ENCODE peak calls at places on chromosomes 11 and 22, in seven cellular contexts. Y is GM06990, Q is cardiac muscle cell, S is A549, F is epithelial cell of esophagus, M is dorsolateral prefrontal cortex, J is breast epithelium. C is an unnamed sample.

GRCh38 chr22:42343551-42344081 is 73.2 kb upstream of the TCF20 start:
- DNase-seq in Y (no peak), Q (no peak), S (no peak), F (no peak), M (no peak), J (no peak), C (no peak)

GRCh38 chr11:3799883-3800282 is 2.5 kb upstream of the NUP98 start:
- DNase-seq in Y (no peak), Q (no peak), S (no peak), F (no peak), M (no peak), J (no peak), C (no peak)

GRCh38 chr22:41598081-41598480 is 8.4 kb upstream of the PMM1 start:
- DNase-seq in Y (no peak), Q (peak; percentile 75), S (no peak), F (peak; percentile 90), M (no peak), J (no peak), C (no peak)

GRCh38 chr11:73072935-73073481 is 69.1 kb downstream of the FCHSD2 start:
- DNase-seq in Y (peak; percentile 64), Q (peak; percentile 57), S (peak; percentile 18), F (peak; percentile 38), M (no peak), J (no peak), C (peak; percentile 77)

GRCh38 chr11:360326-361280 is 8.7 kb upstream of the B4GALNT4 start:
- DNase-seq in Y (no peak), Q (no peak), S (no peak), F (no peak), M (no peak), J (peak; percentile 31), C (no peak)

GRCh38 chr22:24801906-24802504 is 4.0 kb upstream of the SGSM1 start:
- DNase-seq in Y (no peak), Q (no peak), S (no peak), F (no peak), M (no peak), J (no peak), C (peak; percentile 9)

GRCh38 chr11:60970369-60970774 is 1.1 kb upstream of the CD6 start:
- DNase-seq in Y (peak; percentile 62), Q (peak; percentile 56), S (peak; percentile 49), F (peak; percentile 63), M (no peak), J (no peak), C (peak; percentile 77)

GRCh38 chr22:22943521-22944267 is 56.1 kb downstream of the IGLL5 start:
- DNase-seq in Y (peak; percentile 63), Q (no peak), S (no peak), F (no peak), M (peak; percentile 23), J (peak; percentile 42), C (peak; percentile 4)

GRCh38 chr11:64536396-64536935 is 54.6 kb upstream of the SLC22A12 start:
- DNase-seq in Y (no peak), Q (no peak), S (no peak), F (no peak), M (peak; percentile 5), J (no peak), C (no peak)

GRCh38 chr11:114147389-114148382 is 88.2 kb downstream of the ZBTB16 start:
- DNase-seq in Y (no peak), Q (peak; percentile 55), S (no peak), F (no peak), M (no peak), J (no peak), C (no peak)

GRCh38 chr11:94342250-94342649 is 37.9 kb downstream of the IZUMO1R start:
- DNase-seq in Y (no peak), Q (no peak), S (no peak), F (no peak), M (no peak), J (no peak), C (no peak)

GRCh38 chr11:61866231-61866957 is 25.0 kb downstream of the FADS3 start:
- DNase-seq in Y (no peak), Q (no peak), S (no peak), F (peak; percentile 45), M (no peak), J (no peak), C (no peak)

GRCh38 chr22:35611200-35611890 is 5.8 kb downstream of the MB start:
- DNase-seq in Y (no peak), Q (no peak), S (no peak), F (no peak), M (no peak), J (no peak), C (no peak)
- H3K4me3 ChIP-seq in Y (no peak overlapping the region), Q (no peak overlapping the region), S (no peak overlapping the region), F (no peak overlapping the region), M (no peak overlapping the region), J (no peak overlapping the region), C (no peak overlapping the region)

GRCh38 chr11:27700351-27701261 is at the start of gene BDNF:
- DNase-seq in Y (peak; percentile 29), Q (peak; percentile 55), S (peak; percentile 49), F (peak; percentile 38), M (no peak), J (no peak), C (peak; percentile 9)

GRCh38 chr11:27703453-27703852 is 3.2 kb upstream of the BDNF start:
- DNase-seq in Y (no peak), Q (peak; percentile 49), S (no peak), F (no peak), M (no peak), J (no peak), C (no peak)

GRCh38 chr11:27699242-27699925 is 871 bp downstream of the BDNF start:
- DNase-seq in Y (no peak), Q (peak; percentile 61), S (no peak), F (peak; percentile 39), M (no peak), J (no peak), C (no peak)

GRCh38 chr11:27699926-27700350 is 317 bp downstream of the BDNF start:
- DNase-seq in Y (no peak), Q (no peak), S (no peak), F (no peak), M (no peak), J (no peak), C (no peak)

DNA sequence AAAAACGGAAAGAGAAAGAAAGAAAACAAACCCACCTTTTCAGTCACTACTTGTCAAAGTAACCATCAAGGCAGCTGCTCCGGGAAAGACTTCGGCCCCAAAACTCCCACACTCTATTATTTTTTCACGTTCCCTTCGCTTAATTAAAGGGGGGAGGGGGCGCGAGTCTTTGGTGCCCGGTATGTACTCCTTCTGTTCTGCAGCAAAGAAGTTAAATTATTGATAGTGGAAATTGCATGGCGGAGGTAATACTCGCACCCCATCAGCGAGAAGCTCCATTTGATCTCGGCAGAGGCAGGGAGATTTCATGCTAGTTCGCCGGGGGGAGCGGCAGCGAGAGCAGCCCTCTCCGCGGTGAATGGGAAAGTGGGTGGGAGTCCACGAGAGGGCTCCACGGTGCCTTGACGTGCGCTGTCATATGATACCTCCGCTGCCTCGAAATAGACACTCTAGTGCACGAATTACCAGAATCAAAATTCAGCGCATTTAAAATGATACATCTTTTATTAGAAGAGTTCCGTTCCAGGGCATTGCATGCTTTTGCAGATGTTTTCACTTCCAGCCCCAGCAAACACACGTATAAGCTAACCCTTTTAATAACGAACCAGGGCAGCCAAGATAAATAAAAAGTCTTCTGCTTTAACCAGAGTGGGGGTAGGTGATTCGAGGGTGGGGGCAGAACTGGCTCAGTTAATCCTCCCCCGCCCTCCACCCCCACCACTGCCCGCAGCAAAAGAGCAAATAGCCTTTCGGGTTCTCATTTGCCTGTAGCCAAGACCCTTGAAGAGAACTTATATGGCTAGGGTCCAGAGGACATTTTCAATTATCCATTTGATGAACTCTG is 1.2 kb upstream of the BDNF start:
- DNase-seq in Y (peak; percentile 31), Q (peak; percentile 75), S (peak; percentile 61), F (peak; percentile 32), M (peak; percentile 50), J (no peak), C (peak; percentile 36)
- TF ChIP-seq CTCF in Y (peak; percentile 35), Q (peak; percentile 35), S (peak; percentile 48), F (no peak), M (peak; percentile 14), J (no peak), C (peak; percentile 4)

DNA sequence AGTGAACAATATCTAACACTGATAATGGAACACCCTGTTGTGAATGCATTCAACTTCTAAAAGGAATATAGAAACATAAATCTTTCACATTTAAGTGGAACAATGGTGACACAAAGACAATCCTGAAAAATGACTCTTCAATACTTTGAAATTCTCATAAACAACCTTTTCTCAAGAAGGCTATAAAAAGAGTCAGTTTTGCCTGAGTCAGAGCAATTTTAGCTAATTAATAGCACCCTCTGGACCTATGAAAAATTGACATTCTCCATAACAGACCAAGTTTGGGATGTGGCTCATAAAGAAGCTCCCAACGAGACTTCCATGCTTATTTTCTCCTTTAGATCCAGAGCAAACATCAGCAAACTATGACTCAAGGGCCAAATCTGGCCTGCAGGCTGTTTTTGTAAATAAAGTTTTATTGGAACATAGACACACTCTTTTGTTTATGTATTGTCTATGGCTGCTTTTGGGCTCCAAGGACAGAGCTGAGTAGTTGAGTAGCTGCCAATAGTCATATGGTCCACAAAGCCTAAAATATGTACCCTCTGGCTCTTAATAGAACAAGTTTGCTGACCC is 108.0 kb downstream of the MAML2 start:
- DNase-seq in Y (no peak), Q (no peak), S (no peak), F (no peak), M (no peak), J (no peak), C (no peak)
- H3K4me3 ChIP-seq in Y (no peak overlapping the region), Q (no peak overlapping the region), S (no peak overlapping the region), F (no peak overlapping the region), M (no peak overlapping the region), J (no peak overlapping the region), C (no peak overlapping the region)

GRCh38 chr11:86627776-86628455 is 44.5 kb downstream of the ME3 start:
- DNase-seq in Y (no peak), Q (no peak), S (no peak), F (no peak), M (no peak), J (no peak), C (no peak)

GRCh38 chr11:86637976-86638375 is 34.4 kb downstream of the ME3 start:
- DNase-seq in Y (no peak), Q (no peak), S (no peak), F (no peak), M (no peak), J (no peak), C (peak; percentile 8)

GRCh38 chr11:86629070-86629706 is 43.2 kb downstream of the ME3 start:
- DNase-seq in Y (no peak), Q (peak; percentile 64), S (no peak), F (no peak), M (no peak), J (no peak), C (no peak)

GRCh38 chr11:86636275-86636674 is 36.1 kb downstream of the ME3 start:
- DNase-seq in Y (no peak), Q (no peak), S (no peak), F (no peak), M (no peak), J (no peak), C (no peak)

DNA sequence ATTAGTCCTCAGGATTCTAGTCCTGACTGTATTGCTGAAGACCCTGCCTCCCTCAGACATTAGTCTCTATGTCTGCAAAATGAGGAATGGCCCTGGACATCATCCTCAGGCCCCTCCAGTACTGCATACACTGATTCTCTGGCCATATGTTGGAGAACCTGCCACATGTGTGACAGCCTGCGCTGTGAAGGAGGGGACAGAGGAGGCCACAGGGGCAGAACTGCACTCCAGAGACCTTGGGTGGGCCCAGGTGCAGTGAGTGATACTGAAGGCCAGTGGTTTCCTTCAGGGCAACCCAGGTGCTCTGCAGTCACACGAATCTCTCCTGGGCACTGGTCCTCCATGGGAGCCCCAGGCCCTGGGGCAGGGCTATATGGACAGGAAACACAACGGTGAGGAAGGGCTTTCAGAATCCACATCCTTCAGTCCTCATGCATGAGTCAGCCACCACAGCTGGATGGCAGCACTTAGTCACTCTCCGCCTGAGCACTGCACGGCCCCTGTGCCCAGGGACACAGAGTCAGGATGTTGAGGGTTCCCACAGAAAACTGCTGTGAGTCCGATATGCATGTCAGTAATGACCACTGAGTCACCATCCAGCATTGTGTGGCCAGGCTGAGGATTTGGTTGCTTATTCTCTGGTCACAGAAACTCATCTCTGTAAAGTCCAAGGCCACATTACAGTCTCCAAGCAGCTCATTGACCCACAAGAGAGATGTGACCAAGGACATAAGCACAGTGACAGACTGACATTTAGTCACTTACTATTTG is 39.7 kb downstream of the ME3 start:
- DNase-seq in Y (no peak), Q (peak; percentile 88), S (peak; percentile 89), F (peak; percentile 94), M (no peak), J (no peak), C (peak; percentile 26)
- TF ChIP-seq CTCF in Y (no peak), Q (peak; percentile 55), S (peak; percentile 53), F (peak; percentile 56), M (no peak), J (no peak), C (no peak)